ENCODE peak calls at places on chromosomes 4 and X, in eight cellular contexts. One of them, this sample, is unnamed.

GRCh38 chr4:171516694-171517093 is 296.5 kb upstream of the GALNTL6 start:
- DNase-seq in lower leg skin: no peak
- DNase-seq in stimulated activated CD4-positive, alpha-beta T cell treated with anti-CD3 and anti-CD28 coated beads, Interleukin-1b, Interleukin-23, amount 100 ng/mL, for 24 hours: no peak
- DNase-seq in caudate nucleus: no peak
- DNase-seq in iPS-NIHi11: no peak
- DNase-seq in stromal cell of bone marrow: no peak
- DNase-seq in AML-193: no peak
- DNase-seq in endothelial cell: no peak
- DNase-seq in this sample: no peak

GRCh38 chr4:159748834-159749444 is 646.1 kb downstream of the RAPGEF2 start:
- DNase-seq in lower leg skin: no peak
- DNase-seq in stromal cell of bone marrow: no peak
- DNase-seq in AML-193: no peak
- DNase-seq in endothelial cell: no peak
- DNase-seq in stimulated activated CD4-positive, alpha-beta T cell treated with anti-CD3 and anti-CD28 coated beads, Interleukin-1b, Interleukin-23, amount 100 ng/mL, for 24 hours: no peak
- DNase-seq in caudate nucleus: no peak
- DNase-seq in iPS-NIHi11: no peak
- DNase-seq in this sample: no peak

GRCh38 chr4:185426960-185427688 is 1.4 kb upstream of the UFSP2 start:
- DNase-seq in AML-193: no peak
- DNase-seq in iPS-NIHi11: no peak
- DNase-seq in stromal cell of bone marrow: no peak
- DNase-seq in stimulated activated CD4-positive, alpha-beta T cell treated with anti-CD3 and anti-CD28 coated beads, Interleukin-1b, Interleukin-23, amount 100 ng/mL, for 24 hours: no peak
- DNase-seq in lower leg skin: no peak
- DNase-seq in caudate nucleus: peak; percentile 39
- DNase-seq in endothelial cell: no peak
- DNase-seq in this sample: peak; percentile 53

GRCh38 chr4:122838034-122838433 is 11.4 kb downstream of the FGF2 start:
- DNase-seq in lower leg skin: no peak
- DNase-seq in caudate nucleus: no peak
- DNase-seq in AML-193: no peak
- DNase-seq in stimulated activated CD4-positive, alpha-beta T cell treated with anti-CD3 and anti-CD28 coated beads, Interleukin-1b, Interleukin-23, amount 100 ng/mL, for 24 hours: no peak
- DNase-seq in stromal cell of bone marrow: no peak
- DNase-seq in endothelial cell: no peak
- DNase-seq in iPS-NIHi11: no peak
- DNase-seq in this sample: no peak

GRCh38 chrX:47311857-47312774 is 58.3 kb upstream of the ZNF157 start:
- DNase-seq in endothelial cell: peak; percentile 42
- DNase-seq in lower leg skin: no peak
- DNase-seq in iPS-NIHi11: no peak
- DNase-seq in caudate nucleus: no peak
- DNase-seq in AML-193: peak; percentile 9
- DNase-seq in stimulated activated CD4-positive, alpha-beta T cell treated with anti-CD3 and anti-CD28 coated beads, Interleukin-1b, Interleukin-23, amount 100 ng/mL, for 24 hours: no peak
- DNase-seq in stromal cell of bone marrow: peak; percentile 44
- DNase-seq in this sample: peak; percentile 73

GRCh38 chr4:90209922-90210321 is 82.7 kb downstream of the CCSER1 start:
- DNase-seq in stromal cell of bone marrow: no peak
- DNase-seq in iPS-NIHi11: no peak
- DNase-seq in caudate nucleus: no peak
- DNase-seq in endothelial cell: no peak
- DNase-seq in stimulated activated CD4-positive, alpha-beta T cell treated with anti-CD3 and anti-CD28 coated beads, Interleukin-1b, Interleukin-23, amount 100 ng/mL, for 24 hours: no peak
- DNase-seq in lower leg skin: no peak
- DNase-seq in AML-193: no peak
- DNase-seq in this sample: peak; percentile 10

GRCh38 chr4:140719022-140719421 is 37.2 kb downstream of the TBC1D9 start:
- DNase-seq in lower leg skin: no peak
- DNase-seq in stromal cell of bone marrow: peak; percentile 43
- DNase-seq in caudate nucleus: no peak
- DNase-seq in endothelial cell: no peak
- DNase-seq in AML-193: no peak
- DNase-seq in stimulated activated CD4-positive, alpha-beta T cell treated with anti-CD3 and anti-CD28 coated beads, Interleukin-1b, Interleukin-23, amount 100 ng/mL, for 24 hours: no peak
- DNase-seq in iPS-NIHi11: no peak
- DNase-seq in this sample: peak; percentile 73

GRCh38 chr4:40843696-40844095 is 93.9 kb downstream of the NSUN7 start:
- DNase-seq in AML-193: peak; percentile 4
- DNase-seq in endothelial cell: no peak
- DNase-seq in stromal cell of bone marrow: no peak
- DNase-seq in caudate nucleus: no peak
- DNase-seq in iPS-NIHi11: no peak
- DNase-seq in lower leg skin: no peak
- DNase-seq in stimulated activated CD4-positive, alpha-beta T cell treated with anti-CD3 and anti-CD28 coated beads, Interleukin-1b, Interleukin-23, amount 100 ng/mL, for 24 hours: no peak
- DNase-seq in this sample: no peak

GRCh38 chr4:181832305-181832704 is 410.9 kb upstream of the TENM3 start:
- DNase-seq in caudate nucleus: no peak
- DNase-seq in iPS-NIHi11: no peak
- DNase-seq in stimulated activated CD4-positive, alpha-beta T cell treated with anti-CD3 and anti-CD28 coated beads, Interleukin-1b, Interleukin-23, amount 100 ng/mL, for 24 hours: no peak
- DNase-seq in stromal cell of bone marrow: no peak
- DNase-seq in endothelial cell: no peak
- DNase-seq in lower leg skin: no peak
- DNase-seq in AML-193: no peak
- DNase-seq in this sample: no peak

GRCh38 chrX:17860179-17860780 is 818 bp downstream of the RAI2 start:
- DNase-seq in lower leg skin: no peak
- DNase-seq in endothelial cell: peak; percentile 5
- DNase-seq in stimulated activated CD4-positive, alpha-beta T cell treated with anti-CD3 and anti-CD28 coated beads, Interleukin-1b, Interleukin-23, amount 100 ng/mL, for 24 hours: no peak
- DNase-seq in iPS-NIHi11: peak; percentile 15
- DNase-seq in caudate nucleus: no peak
- DNase-seq in stromal cell of bone marrow: no peak
- DNase-seq in AML-193: no peak
- DNase-seq in this sample: no peak

GRCh38 chr4:41655177-41655576 is 93.3 kb downstream of the PHOX2B start:
- DNase-seq in AML-193: no peak
- DNase-seq in stromal cell of bone marrow: no peak
- DNase-seq in caudate nucleus: no peak
- DNase-seq in iPS-NIHi11: no peak
- DNase-seq in endothelial cell: no peak
- DNase-seq in stimulated activated CD4-positive, alpha-beta T cell treated with anti-CD3 and anti-CD28 coated beads, Interleukin-1b, Interleukin-23, amount 100 ng/mL, for 24 hours: no peak
- DNase-seq in lower leg skin: no peak
- DNase-seq in this sample: peak; percentile 43

GRCh38 chr4:23924556-23924955 is 34.7 kb upstream of the PPARGC1A start:
- DNase-seq in iPS-NIHi11: no peak
- DNase-seq in AML-193: no peak
- DNase-seq in stimulated activated CD4-positive, alpha-beta T cell treated with anti-CD3 and anti-CD28 coated beads, Interleukin-1b, Interleukin-23, amount 100 ng/mL, for 24 hours: no peak
- DNase-seq in endothelial cell: no peak
- DNase-seq in lower leg skin: no peak
- DNase-seq in stromal cell of bone marrow: no peak
- DNase-seq in caudate nucleus: no peak
- DNase-seq in this sample: no peak

GRCh38 chr4:80171251-80171650 is 26.1 kb upstream of the PRDM8 start:
- DNase-seq in AML-193: no peak
- DNase-seq in caudate nucleus: no peak
- DNase-seq in iPS-NIHi11: no peak
- DNase-seq in endothelial cell: no peak
- DNase-seq in stimulated activated CD4-positive, alpha-beta T cell treated with anti-CD3 and anti-CD28 coated beads, Interleukin-1b, Interleukin-23, amount 100 ng/mL, for 24 hours: no peak
- DNase-seq in lower leg skin: no peak
- DNase-seq in stromal cell of bone marrow: peak; percentile 90
- DNase-seq in this sample: no peak

GRCh38 chr4:99079625-99080295 is 8.8 kb downstream of the ADH5 start:
- DNase-seq in AML-193: no peak
- DNase-seq in caudate nucleus: no peak
- DNase-seq in stimulated activated CD4-positive, alpha-beta T cell treated with anti-CD3 and anti-CD28 coated beads, Interleukin-1b, Interleukin-23, amount 100 ng/mL, for 24 hours: no peak
- DNase-seq in endothelial cell: no peak
- DNase-seq in stromal cell of bone marrow: no peak
- DNase-seq in lower leg skin: no peak
- DNase-seq in iPS-NIHi11: no peak
- DNase-seq in this sample: no peak

GRCh38 chr4:3388461-3389185 is 53.1 kb upstream of the HGFAC start:
- DNase-seq in iPS-NIHi11: peak; percentile 57
- DNase-seq in AML-193: peak; percentile 52
- DNase-seq in endothelial cell: no peak
- DNase-seq in stromal cell of bone marrow: peak; percentile 82
- DNase-seq in caudate nucleus: no peak
- DNase-seq in stimulated activated CD4-positive, alpha-beta T cell treated with anti-CD3 and anti-CD28 coated beads, Interleukin-1b, Interleukin-23, amount 100 ng/mL, for 24 hours: no peak
- DNase-seq in lower leg skin: no peak
- DNase-seq in this sample: peak; percentile 95

GRCh38 chr4:123319639-123320038 is 77.0 kb upstream of the SPRY1 start:
- DNase-seq in stromal cell of bone marrow: no peak
- DNase-seq in lower leg skin: no peak
- DNase-seq in iPS-NIHi11: no peak
- DNase-seq in caudate nucleus: no peak
- DNase-seq in AML-193: no peak
- DNase-seq in stimulated activated CD4-positive, alpha-beta T cell treated with anti-CD3 and anti-CD28 coated beads, Interleukin-1b, Interleukin-23, amount 100 ng/mL, for 24 hours: no peak
- DNase-seq in endothelial cell: no peak
- DNase-seq in this sample: no peak

GRCh38 chr4:73832651-73833237 is 3.7 kb upstream of the CXCL6 start:
- DNase-seq in endothelial cell: no peak
- DNase-seq in iPS-NIHi11: no peak
- DNase-seq in stimulated activated CD4-positive, alpha-beta T cell treated with anti-CD3 and anti-CD28 coated beads, Interleukin-1b, Interleukin-23, amount 100 ng/mL, for 24 hours: no peak
- DNase-seq in caudate nucleus: no peak
- DNase-seq in AML-193: no peak
- DNase-seq in stromal cell of bone marrow: no peak
- DNase-seq in lower leg skin: no peak
- DNase-seq in this sample: peak; percentile 51

GRCh38 chr4:26330186-26330787 is 9.5 kb downstream of the RBPJ start:
- DNase-seq in stromal cell of bone marrow: peak; percentile 36
- DNase-seq in lower leg skin: no peak
- DNase-seq in iPS-NIHi11: peak; percentile 31
- DNase-seq in caudate nucleus: no peak
- DNase-seq in AML-193: peak; percentile 66
- DNase-seq in endothelial cell: peak; percentile 19
- DNase-seq in stimulated activated CD4-positive, alpha-beta T cell treated with anti-CD3 and anti-CD28 coated beads, Interleukin-1b, Interleukin-23, amount 100 ng/mL, for 24 hours: no peak
- DNase-seq in this sample: peak; percentile 72

GRCh38 chr4:133146574-133147198 is 2.4 kb upstream of the PCDH10 start:
- DNase-seq in stromal cell of bone marrow: peak; percentile 18
- DNase-seq in AML-193: peak; percentile 16
- DNase-seq in lower leg skin: no peak
- DNase-seq in stimulated activated CD4-positive, alpha-beta T cell treated with anti-CD3 and anti-CD28 coated beads, Interleukin-1b, Interleukin-23, amount 100 ng/mL, for 24 hours: no peak
- DNase-seq in caudate nucleus: peak; percentile 76
- DNase-seq in endothelial cell: peak; percentile 78
- DNase-seq in iPS-NIHi11: peak; percentile 36
- DNase-seq in this sample: peak; percentile 34

GRCh38 chr4:165580379-165580905 is 201.6 kb downstream of the CPE start:
- DNase-seq in AML-193: no peak
- DNase-seq in caudate nucleus: no peak
- DNase-seq in stromal cell of bone marrow: peak; percentile 79
- DNase-seq in lower leg skin: peak; percentile 22
- DNase-seq in stimulated activated CD4-positive, alpha-beta T cell treated with anti-CD3 and anti-CD28 coated beads, Interleukin-1b, Interleukin-23, amount 100 ng/mL, for 24 hours: no peak
- DNase-seq in iPS-NIHi11: no peak
- DNase-seq in endothelial cell: no peak
- DNase-seq in this sample: peak; percentile 99

GRCh38 chrX:100745806-100746537 is 14.1 kb upstream of the SYTL4 start:
- DNase-seq in lower leg skin: no peak
- DNase-seq in caudate nucleus: no peak
- DNase-seq in stromal cell of bone marrow: no peak
- DNase-seq in endothelial cell: no peak
- DNase-seq in stimulated activated CD4-positive, alpha-beta T cell treated with anti-CD3 and anti-CD28 coated beads, Interleukin-1b, Interleukin-23, amount 100 ng/mL, for 24 hours: no peak
- DNase-seq in iPS-NIHi11: no peak
- DNase-seq in AML-193: no peak
- DNase-seq in this sample: no peak

This sample was measured in kidney tubule cell.